ENCODE peak calls at places on chromosomes 4 and X, in four cellular contexts. One of them, this sample, is unnamed.

GRCh38 chrX:66731398-66731797 is 92.5 kb upstream of the EDA2R start:
- DNase-seq in left ventricle myocardium inferior: no peak
- DNase-seq in right lobe of liver: no peak
- DNase-seq in GM23338: peak
- DNase-seq in this sample: no peak

GRCh38 chr4:76485450-76485849 is 50.4 kb downstream of the SHROOM3 start:
- DNase-seq in left ventricle myocardium inferior: no peak
- DNase-seq in right lobe of liver: no peak
- DNase-seq in GM23338: peak
- DNase-seq in this sample: no peak

GRCh38 chr4:188691811-188692210 is 552.6 kb downstream of the TRIML1 start:
- DNase-seq in left ventricle myocardium inferior: no peak
- DNase-seq in right lobe of liver: no peak
- DNase-seq in GM23338: no peak
- DNase-seq in this sample: no peak

GRCh38 chr4:89915937-89916336 is 21.3 kb downstream of the MMRN1 start:
- DNase-seq in left ventricle myocardium inferior: no peak
- DNase-seq in right lobe of liver: no peak
- DNase-seq in GM23338: no peak
- DNase-seq in this sample: no peak

GRCh38 chr4:24995346-24995745 is 35.4 kb downstream of the LGI2 start:
- DNase-seq in left ventricle myocardium inferior: no peak
- DNase-seq in right lobe of liver: no peak
- DNase-seq in GM23338: no peak
- DNase-seq in this sample: no peak

GRCh38 chr4:24024597-24024996 is 134.8 kb upstream of the PPARGC1A start:
- DNase-seq in left ventricle myocardium inferior: no peak
- DNase-seq in right lobe of liver: no peak
- DNase-seq in GM23338: no peak
- DNase-seq in this sample: no peak

GRCh38 chr4:160347197-160347596 is 1244.3 kb downstream of the RAPGEF2 start:
- DNase-seq in left ventricle myocardium inferior: no peak
- DNase-seq in right lobe of liver: no peak
- DNase-seq in GM23338: no peak
- DNase-seq in this sample: no peak

GRCh38 chr4:120228086-120228485 is 161.4 kb upstream of the MAD2L1 start:
- DNase-seq in left ventricle myocardium inferior: no peak
- DNase-seq in right lobe of liver: no peak
- DNase-seq in GM23338: no peak
- DNase-seq in this sample: no peak

GRCh38 chr4:88159137-88159725 is 792 bp upstream of the ABCG2 start:
- DNase-seq in left ventricle myocardium inferior: no peak
- DNase-seq in right lobe of liver: no peak
- DNase-seq in GM23338: peak
- DNase-seq in this sample: peak

GRCh38 chr4:46648088-46648744 is 258.3 kb upstream of the GABRA2 start:
- DNase-seq in left ventricle myocardium inferior: no peak
- DNase-seq in right lobe of liver: no peak
- DNase-seq in GM23338: peak
- DNase-seq in this sample: no peak

GRCh38 chrX:109830704-109831206 is 97.7 kb upstream of the ACSL4 start:
- DNase-seq in left ventricle myocardium inferior: no peak
- DNase-seq in right lobe of liver: no peak
- DNase-seq in GM23338: no peak
- DNase-seq in this sample: no peak

GRCh38 chrX:115894087-115894486 is 276.5 kb upstream of the AGTR2 start:
- DNase-seq in left ventricle myocardium inferior: no peak
- DNase-seq in right lobe of liver: no peak
- DNase-seq in GM23338: no peak
- DNase-seq in this sample: peak

GRCh38 chr4:2259036-2259540 is 2.8 kb downstream of the MXD4 start:
- DNase-seq in left ventricle myocardium inferior: peak
- DNase-seq in right lobe of liver: no peak
- DNase-seq in GM23338: no peak
- DNase-seq in this sample: peak

GRCh38 chr4:69787879-69788278 is 27.5 kb upstream of the SULT1B1 start:
- DNase-seq in left ventricle myocardium inferior: no peak
- DNase-seq in right lobe of liver: no peak
- DNase-seq in GM23338: no peak
- DNase-seq in this sample: no peak

GRCh38 chr4:168662297-168662985 is 165.6 kb downstream of the PALLD start:
- DNase-seq in left ventricle myocardium inferior: no peak
- DNase-seq in right lobe of liver: no peak
- DNase-seq in GM23338: no peak
- DNase-seq in this sample: no peak

DNA sequence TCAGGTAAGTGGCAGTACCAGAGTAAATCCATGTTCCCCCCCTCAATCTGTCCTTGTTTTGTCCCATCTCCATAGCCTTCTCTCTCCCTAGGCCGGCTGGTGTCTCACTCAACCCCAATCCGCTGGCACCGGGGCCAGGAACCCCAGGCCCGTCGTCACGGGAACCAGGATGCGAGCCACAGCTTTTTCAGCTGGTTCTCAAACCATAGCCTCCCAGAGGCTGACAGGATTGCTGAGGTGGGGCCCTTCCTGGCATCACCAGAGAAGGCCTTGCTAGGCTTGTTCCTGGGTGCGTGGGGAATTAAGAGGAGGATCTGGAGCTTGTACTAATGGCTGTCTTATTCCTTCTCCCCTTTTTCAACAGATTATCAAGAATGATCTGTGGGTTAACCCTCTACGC is 2.7 kb downstream of the TSPYL2 start:
- DNase-seq in left ventricle myocardium inferior: no peak
- DNase-seq in right lobe of liver: no peak
- DNase-seq in GM23338: no peak
- DNase-seq in this sample: no peak
- H3K27ac ChIP-seq in left ventricle myocardium inferior: peak
- H3K27ac ChIP-seq in right lobe of liver: no peak
- H3K27ac ChIP-seq in GM23338: no peak
- H3K27ac ChIP-seq in this sample: no peak

GRCh38 chrX:113260474-113260873 is 419.8 kb upstream of the AMOT start:
- DNase-seq in left ventricle myocardium inferior: no peak
- DNase-seq in right lobe of liver: no peak
- DNase-seq in GM23338: peak
- DNase-seq in this sample: no peak
- TF ChIP-seq CTCF in left ventricle myocardium inferior: no peak
- TF ChIP-seq CTCF in right lobe of liver: peak
- TF ChIP-seq CTCF in GM23338: peak
- TF ChIP-seq CTCF in this sample: no peak

DNA sequence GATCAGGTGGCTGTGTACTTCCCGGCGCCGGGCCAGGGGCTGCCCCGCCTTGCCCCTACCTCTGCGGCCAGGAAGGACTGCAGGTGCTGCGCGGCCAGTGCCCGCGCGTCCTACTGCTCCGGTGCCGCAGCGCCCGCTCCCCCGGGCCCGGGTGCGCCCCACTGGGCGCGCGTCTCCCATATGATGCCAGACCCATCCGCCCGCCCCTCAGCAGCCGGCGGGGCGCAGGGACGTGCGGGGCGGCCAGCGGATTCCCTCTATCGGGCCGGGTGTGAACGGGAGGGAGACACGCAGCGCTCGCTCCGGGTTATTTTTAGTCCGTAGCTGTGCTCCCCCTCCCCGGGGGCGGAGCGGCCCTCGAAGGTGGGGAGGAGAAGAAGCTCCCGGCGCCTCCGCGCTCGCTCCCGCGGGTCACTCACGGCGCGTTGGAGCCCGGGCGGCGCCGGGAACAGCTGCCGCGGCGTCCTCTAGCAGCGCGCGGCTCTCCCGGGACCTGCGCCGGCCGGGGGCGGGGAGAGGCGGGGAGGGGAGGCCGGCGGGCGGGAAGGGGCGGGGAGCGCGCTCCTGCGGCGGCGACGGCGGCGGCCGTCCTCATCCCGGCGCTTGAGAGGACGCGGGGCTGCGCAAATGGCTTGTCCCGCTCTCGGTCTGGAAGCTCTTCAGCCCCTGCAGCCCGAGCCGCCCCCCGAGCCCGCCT is 103.6 kb downstream of the UCHL1 start:
- DNase-seq in left ventricle myocardium inferior: peak
- DNase-seq in right lobe of liver: peak
- DNase-seq in GM23338: peak
- DNase-seq in this sample: peak
- H3K4me3 ChIP-seq in left ventricle myocardium inferior: peak
- H3K4me3 ChIP-seq in right lobe of liver: peak
- H3K4me3 ChIP-seq in GM23338: peak
- H3K4me3 ChIP-seq in this sample: peak

DNA sequence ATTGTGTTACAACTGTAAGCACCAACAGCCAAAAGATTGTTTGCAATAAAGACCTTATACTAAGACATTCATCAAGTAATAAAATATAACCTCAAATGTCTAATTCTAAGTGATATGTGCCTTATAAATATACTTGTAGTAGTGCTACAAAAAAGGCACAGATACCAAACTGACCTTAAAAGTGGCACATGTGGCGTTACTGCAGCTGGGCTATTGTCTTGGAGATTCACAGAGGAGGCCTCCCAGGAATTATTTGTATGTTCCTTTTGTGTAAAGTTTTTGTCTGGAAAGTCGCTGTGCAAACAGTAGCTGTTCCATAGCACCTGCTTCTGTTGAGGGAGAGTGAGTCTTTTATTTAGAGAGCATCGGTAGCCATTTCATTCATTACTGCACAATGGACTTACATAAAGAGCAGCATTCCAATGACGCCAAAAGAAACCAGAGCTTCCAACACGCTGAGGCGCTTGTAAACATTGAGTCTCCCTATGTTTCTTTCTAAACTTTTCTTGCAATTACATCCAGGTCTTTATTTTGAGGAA is 143.7 kb downstream of the RPA4 start:
- DNase-seq in left ventricle myocardium inferior: no peak
- DNase-seq in right lobe of liver: no peak
- DNase-seq in GM23338: peak
- DNase-seq in this sample: no peak
- H3K27ac ChIP-seq in left ventricle myocardium inferior: no peak
- H3K27ac ChIP-seq in right lobe of liver: no peak
- H3K27ac ChIP-seq in GM23338: peak
- H3K27ac ChIP-seq in this sample: no peak

GRCh38 chrX:7024850-7025249 is 122.7 kb upstream of the STS start:
- DNase-seq in left ventricle myocardium inferior: no peak
- DNase-seq in right lobe of liver: no peak
- DNase-seq in GM23338: no peak
- DNase-seq in this sample: no peak

GRCh38 chrX:7027071-7027470 is 120.4 kb upstream of the STS start:
- DNase-seq in left ventricle myocardium inferior: no peak
- DNase-seq in right lobe of liver: no peak
- DNase-seq in GM23338: no peak
- DNase-seq in this sample: no peak

GRCh38 chrX:7025471-7025870 is 122.0 kb upstream of the STS start:
- DNase-seq in left ventricle myocardium inferior: no peak
- DNase-seq in right lobe of liver: no peak
- DNase-seq in GM23338: no peak
- DNase-seq in this sample: no peak

GRCh38 chrX:7028246-7028645 is 119.3 kb upstream of the STS start:
- DNase-seq in left ventricle myocardium inferior: no peak
- DNase-seq in right lobe of liver: no peak
- DNase-seq in GM23338: no peak
- DNase-seq in this sample: no peak
- TF ChIP-seq CTCF in left ventricle myocardium inferior: no peak
- TF ChIP-seq CTCF in right lobe of liver: no peak
- TF ChIP-seq CTCF in GM23338: no peak
- TF ChIP-seq CTCF in this sample: no peak

DNA sequence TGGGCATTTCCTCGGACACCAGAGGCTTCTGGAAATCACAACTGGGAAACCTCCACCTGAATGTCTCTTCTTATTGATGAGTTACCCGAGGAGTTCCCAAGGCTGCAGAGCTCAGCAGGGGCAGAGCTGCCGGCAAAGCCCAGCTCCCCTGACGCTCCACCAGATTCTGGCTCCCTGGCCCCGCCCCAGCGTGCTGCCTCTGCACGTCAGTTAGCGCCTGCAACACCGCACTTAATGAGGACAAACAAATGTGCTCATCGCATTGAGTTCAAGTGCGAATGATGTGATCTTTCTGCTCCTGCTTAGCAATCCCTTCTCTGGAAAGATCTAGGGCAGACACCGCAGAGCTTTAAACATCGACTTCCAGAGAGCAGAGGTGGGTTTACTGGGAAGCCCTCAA is 55.5 kb upstream of the FBXW7 start:
- DNase-seq in left ventricle myocardium inferior: peak
- DNase-seq in right lobe of liver: no peak
- DNase-seq in GM23338: peak
- DNase-seq in this sample: peak
- H3K4me3 ChIP-seq in left ventricle myocardium inferior: peak
- H3K4me3 ChIP-seq in right lobe of liver: no peak
- H3K4me3 ChIP-seq in GM23338: peak
- H3K4me3 ChIP-seq in this sample: no peak

GRCh38 chr4:109873791-109874514 is 26.0 kb downstream of the LRIT3 start:
- DNase-seq in left ventricle myocardium inferior: no peak
- DNase-seq in right lobe of liver: no peak
- DNase-seq in GM23338: no peak
- DNase-seq in this sample: peak
- H3K27ac ChIP-seq in left ventricle myocardium inferior: no peak
- H3K27ac ChIP-seq in right lobe of liver: no peak
- H3K27ac ChIP-seq in GM23338: no peak
- H3K27ac ChIP-seq in this sample: no peak

GRCh38 chr4:159227984-159228383 is 125.1 kb downstream of the RAPGEF2 start:
- DNase-seq in left ventricle myocardium inferior: peak
- DNase-seq in right lobe of liver: peak
- DNase-seq in GM23338: peak
- DNase-seq in this sample: peak
- TF ChIP-seq CTCF in left ventricle myocardium inferior: peak
- TF ChIP-seq CTCF in right lobe of liver: no peak
- TF ChIP-seq CTCF in GM23338: no peak
- TF ChIP-seq CTCF in this sample: no peak

GRCh38 chrX:77788050-77788449 is 2.0 kb upstream of the ATRX start:
- DNase-seq in left ventricle myocardium inferior: no peak
- DNase-seq in right lobe of liver: no peak
- DNase-seq in GM23338: peak
- DNase-seq in this sample: no peak
- H3K4me3 ChIP-seq in left ventricle myocardium inferior: peak
- H3K4me3 ChIP-seq in right lobe of liver: peak
- H3K4me3 ChIP-seq in GM23338: no peak
- H3K4me3 ChIP-seq in this sample: no peak

This sample was measured in left lung.